ENCODE peak calls at places on chromosome 21, in seven cellular contexts. D is left ventricle myocardium inferior; O is tibial nerve; Q is CD4-positive, CD25-positive, alpha-beta regulatory T cell; W is PC-3; S is colonic mucosa; N is SJSA1. Y is an unnamed sample. For H3K9me3 and H3K27me3, the result is how much of the 10 kb centered on the place peaks cover.

GRCh38 chr21:37402251-37402867 is 35.8 kb downstream of the DYRK1A start:
- DNase-seq in D (no peak), O (no peak), Q (no peak), W (no peak), S (no peak), N (no peak), Y (no peak)

GRCh38 chr21:37195649-37196048 is 71.5 kb downstream of the VPS26C start:
- DNase-seq in D (no peak), O (no peak), Q (no peak), W (no peak), S (no peak), N (no peak), Y (no peak)

GRCh38 chr21:38680401-38680800 is 125.3 kb upstream of the ETS2 start:
- DNase-seq in D (no peak), O (no peak), Q (no peak), W (no peak), S (no peak), N (no peak), Y (no peak)

GRCh38 chr21:44618504-44618903 is 6.6 kb downstream of the KRTAP10-8 start:
- DNase-seq in D (peak), O (peak), Q (no peak), W (peak), S (peak), N (no peak), Y (no peak)

GRCh38 chr21:36699026-36699545 is at the start of gene SIM2:
- DNase-seq in D (no peak), O (no peak), Q (no peak), W (peak), S (no peak), N (peak), Y (no peak)

GRCh38 chr21:27060190-27060589 is 93.3 kb upstream of the ADAMTS5 start:
- DNase-seq in D (no peak), O (no peak), Q (no peak), W (no peak), S (no peak), N (no peak), Y (no peak)

GRCh38 chr21:43352568-43353281 is 74.2 kb downstream of the SIK1 start:
- DNase-seq in D (no peak), O (no peak), Q (peak), W (peak), S (no peak), N (no peak), Y (no peak)

GRCh38 chr21:16192900-16193299 is 463.1 kb downstream of the USP25 start:
- DNase-seq in D (no peak), O (no peak), Q (no peak), W (peak), S (no peak), N (no peak), Y (no peak)

GRCh38 chr21:34782666-34783365 is 114.0 kb downstream of the CLIC6 start:
- DNase-seq in D (no peak), O (no peak), Q (no peak), W (no peak), S (no peak), N (no peak), Y (no peak)

GRCh38 chr21:14947613-14948160 is 117.1 kb downstream of the NRIP1 start:
- DNase-seq in D (no peak), O (no peak), Q (no peak), W (no peak), S (no peak), N (no peak), Y (no peak)

GRCh38 chr21:40243676-40244075 is 376.4 kb downstream of the PCP4 start:
- DNase-seq in D (no peak), O (no peak), Q (no peak), W (no peak), S (no peak), N (no peak), Y (no peak)

GRCh38 chr21:16865612-16866011 is 647.2 kb upstream of the CXADR start:
- DNase-seq in D (no peak), O (no peak), Q (no peak), W (no peak), S (no peak), N (no peak), Y (no peak)

DNA sequence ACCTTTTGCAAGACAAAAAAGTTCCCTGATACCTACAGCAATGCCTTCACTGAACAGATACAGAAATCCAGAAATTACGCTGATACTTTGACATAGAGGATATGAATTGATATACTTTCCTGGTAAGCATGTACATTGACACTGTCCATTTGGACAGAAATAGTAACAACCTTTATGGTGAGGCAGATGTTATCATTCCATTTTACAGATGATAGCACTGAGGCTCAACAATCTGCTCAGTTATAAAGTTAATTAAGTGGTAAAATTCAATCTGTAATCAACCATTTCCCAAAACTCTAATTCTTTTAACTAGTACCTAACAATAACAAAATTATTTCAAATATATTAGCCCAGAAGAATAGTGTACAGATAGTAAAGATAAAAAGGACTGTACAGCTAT is 20.6 kb downstream of the SCAF4 start:
- DNase-seq in D (no peak), O (no peak), Q (no peak), W (no peak), S (no peak), N (no peak), Y (no peak)
- H3K4me3 ChIP-seq in D (no peak), O (no peak), Q (no peak), W (no peak), S (no peak), N (no peak), Y (no peak)

GRCh38 chr21:42062543-42063022 is 8.5 kb upstream of the UMODL1 start:
- DNase-seq in D (no peak), O (no peak), Q (peak), W (no peak), S (peak), N (no peak), Y (no peak)

GRCh38 chr21:42059721-42060120 is 11.4 kb upstream of the UMODL1 start:
- DNase-seq in D (no peak), O (no peak), Q (no peak), W (no peak), S (no peak), N (no peak), Y (no peak)

GRCh38 chr21:42061866-42062542 is 9.1 kb upstream of the UMODL1 start:
- DNase-seq in D (no peak), O (no peak), Q (peak), W (no peak), S (no peak), N (no peak), Y (no peak)

GRCh38 chr21:42060166-42060565 is 11.0 kb upstream of the UMODL1 start:
- DNase-seq in D (no peak), O (no peak), Q (no peak), W (no peak), S (no peak), N (no peak), Y (no peak)

DNA sequence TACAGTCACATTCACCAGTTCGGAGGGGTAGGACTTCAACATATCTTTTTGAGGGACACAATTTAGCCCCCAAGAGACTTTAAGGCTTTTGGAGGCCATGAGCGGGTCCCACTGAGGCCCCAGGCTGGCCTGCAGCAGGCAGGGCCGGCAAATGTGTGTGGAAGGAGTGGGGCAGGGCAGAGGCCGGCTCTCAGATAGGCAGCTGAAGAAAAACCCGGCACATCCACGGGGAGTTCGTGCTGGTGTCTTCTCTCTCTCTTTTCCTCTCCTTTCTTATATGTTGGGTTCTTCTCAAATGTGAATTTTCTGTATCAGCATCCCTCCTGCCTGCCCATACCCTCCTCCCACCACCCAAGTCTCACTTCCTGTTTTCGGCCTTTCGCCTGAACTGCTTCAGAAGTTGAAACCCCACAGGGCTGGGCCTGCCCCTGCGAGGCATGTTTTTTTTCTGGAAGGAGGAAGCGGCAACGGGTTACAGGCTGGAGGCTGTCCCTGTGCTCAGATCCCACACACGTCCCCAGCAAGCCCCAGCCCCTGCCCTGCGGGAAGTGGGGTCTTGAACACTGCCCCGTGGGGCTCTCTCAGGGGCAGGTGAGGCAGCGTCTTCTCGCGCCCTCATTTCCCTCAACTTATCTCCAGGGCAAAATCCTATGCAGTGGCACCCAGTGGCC is 9.8 kb upstream of the UMODL1 start:
- DNase-seq in D (peak), O (no peak), Q (peak), W (no peak), S (peak), N (no peak), Y (peak)
- H3K9me3 ChIP-seq in D (under half), O (under half), Q (under half), W (under half), S (under half), N (under half), Y (under half)

DNA sequence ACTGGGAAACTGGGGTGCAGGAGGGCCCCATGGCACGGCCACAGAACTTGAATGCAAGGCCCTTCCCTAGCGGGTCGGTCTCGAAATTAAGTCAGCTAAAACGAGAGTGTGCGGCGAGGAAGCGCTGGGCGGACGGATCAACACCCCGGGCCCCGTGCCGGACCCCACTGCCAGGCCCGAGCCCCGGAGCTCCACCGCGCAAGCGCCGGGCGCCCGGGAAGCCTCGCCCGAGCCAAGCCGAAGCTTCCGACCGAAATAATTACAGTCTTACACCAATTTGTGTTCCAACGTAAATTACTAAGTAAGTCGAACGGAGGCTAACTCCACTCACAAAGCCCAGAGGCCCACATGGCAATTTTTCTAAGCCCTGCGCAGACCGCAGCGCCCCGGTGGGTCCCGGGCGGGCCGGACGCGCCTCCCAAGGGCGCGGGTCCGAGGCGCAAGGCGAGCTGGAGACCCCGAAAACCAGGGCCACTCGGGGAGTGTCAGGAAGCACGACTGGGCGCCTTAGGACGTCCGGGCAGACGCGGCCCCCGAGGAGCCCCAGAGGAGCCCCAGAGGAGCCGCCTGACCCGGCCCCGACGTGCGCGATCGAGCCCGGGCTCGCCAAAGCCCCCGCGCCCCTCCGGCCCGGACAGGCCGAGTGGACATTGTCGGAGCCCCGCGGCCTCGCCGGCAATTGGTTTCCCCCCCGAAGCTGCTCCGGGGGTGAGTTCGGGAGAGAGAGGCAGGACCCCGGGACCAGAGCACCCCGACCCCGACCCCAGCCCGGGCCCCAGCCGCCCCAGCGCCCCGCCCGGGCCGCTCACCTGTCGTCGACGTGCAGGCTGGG is 585 bp downstream of the RIPK4 start:
- DNase-seq in D (no peak), O (no peak), Q (no peak), W (no peak), S (no peak), N (no peak), Y (no peak)
- H3K27me3 ChIP-seq in D (half or more), O (half or more), Q (under half), W (under half), S (under half), N (under half), Y (half or more)

DNA sequence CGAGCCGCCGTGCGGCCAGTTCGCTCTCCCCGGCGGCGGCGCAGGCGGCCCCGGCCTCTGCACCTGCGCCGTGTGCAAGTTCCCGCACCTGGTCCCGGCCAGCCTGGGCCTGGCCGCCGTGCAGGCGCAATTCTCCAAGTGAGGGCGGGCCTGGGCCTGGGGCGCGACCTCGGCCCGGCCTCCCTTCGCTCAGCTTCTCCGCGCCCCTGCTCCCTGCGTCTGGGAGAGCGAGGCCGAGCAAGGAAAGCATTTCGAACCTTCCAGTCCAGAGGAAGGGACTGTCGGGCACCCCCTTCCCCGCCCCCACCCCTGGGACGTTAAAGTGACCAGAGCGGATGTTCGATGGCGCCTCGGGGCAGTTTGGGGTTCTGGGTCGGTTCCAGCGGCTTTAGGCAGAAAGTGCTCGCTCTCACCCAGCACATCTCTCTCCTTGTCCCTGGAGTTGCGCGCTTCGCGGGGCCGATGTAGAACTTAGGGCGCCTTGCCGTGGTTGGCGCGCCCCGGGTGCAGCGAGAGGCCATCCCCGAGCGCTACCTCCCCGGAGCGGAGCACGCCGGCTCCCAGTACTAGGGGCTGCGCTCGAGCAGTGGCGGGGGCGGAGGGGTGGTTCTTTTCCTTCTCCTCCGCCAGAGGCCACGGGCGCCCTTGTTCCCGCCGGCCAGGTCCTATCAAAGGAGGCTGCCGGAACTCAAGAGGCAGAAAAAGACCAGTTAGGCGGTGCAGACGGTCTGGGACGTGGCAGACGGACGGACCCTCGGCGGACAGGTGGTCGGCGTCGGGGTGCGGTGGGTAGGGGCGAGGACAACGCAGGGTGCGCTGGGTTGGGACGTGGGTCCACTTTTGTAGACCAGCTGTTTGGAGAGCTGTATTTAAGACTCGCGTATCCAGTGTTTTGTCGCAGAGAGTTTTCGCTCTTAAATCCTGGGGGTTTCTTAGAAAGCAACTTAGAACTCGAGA is 1.3 kb downstream of the OLIG1 start:
- DNase-seq in D (no peak), O (no peak), Q (no peak), W (no peak), S (no peak), N (no peak), Y (no peak)
- H3K4me3 ChIP-seq in D (peak), O (peak), Q (peak), W (peak), S (peak), N (no peak), Y (peak)

GRCh38 chr21:45935628-45936027 is 45.9 kb upstream of the COL6A1 start:
- DNase-seq in D (no peak), O (no peak), Q (no peak), W (no peak), S (no peak), N (no peak), Y (no peak)
- H3K9me3 ChIP-seq in D (under half), O (under half), Q (under half), W (under half), S (under half), N (under half), Y (under half)

Y was measured in heart right ventricle.